ENCODE peak calls at places on chromosomes 16 and 17, in six cellular contexts. X is NCI-H1417; T is activated CD4-positive, alpha-beta T cell treated with anti-CD3 and anti-CD28 coated beads, Interleukin-2, amount 10 ng/mL, durations not matched to agents 7 days and 5 days; A is GM12892; N is DMS153; D is stimulated activated CD8-positive, alpha-beta memory T cell treated with anti-CD3 and anti-CD28 coated beads, Interleukin-2, amount 100 ng/mL, for 1 hour. J is an unnamed sample.

GRCh38 chr17:20775331-20775730 is 195.8 kb downstream of the CDRT15L2 start:
- DNase-seq in D (no peak), N (no peak), T (no peak), A (no peak), X (no peak), J (no peak)

GRCh38 chr16:71628810-71629209 is 2.8 kb downstream of the MARVELD3 start:
- DNase-seq in A (no peak), X (no peak), N (peak), T (no peak), D (no peak), J (no peak)

GRCh38 chr16:58970775-58971174 is 236.7 kb upstream of the GOT2 start:
- DNase-seq in T (no peak), D (no peak), A (no peak), N (no peak), X (no peak), J (no peak)

GRCh38 chr17:47192549-47192948 is 3.5 kb upstream of the CDC27 start:
- DNase-seq in N (peak), T (no peak), D (no peak), X (peak), A (no peak), J (no peak)

GRCh38 chr17:77881545-77881944 is 77.0 kb upstream of the TNRC6C start:
- DNase-seq in X (no peak), A (peak), D (peak), T (peak), N (no peak), J (peak)

GRCh38 chr17:61065263-61065773 is 334.3 kb upstream of the TBX2 start:
- DNase-seq in T (no peak), D (no peak), N (no peak), A (no peak), X (no peak), J (no peak)

GRCh38 chr17:83189673-83190385 is 110.4 kb downstream of the METRNL start:
- DNase-seq in N (no peak), T (peak), X (no peak), A (no peak), D (no peak), J (no peak)

GRCh38 chr17:83080641-83081560 is 1.5 kb downstream of the METRNL start:
- DNase-seq in N (no peak), A (peak), X (peak), D (no peak), T (peak), J (no peak)

GRCh38 chr16:23160082-23160481 is 10.8 kb upstream of the USP31 start:
- DNase-seq in T (no peak), N (no peak), D (no peak), X (no peak), A (no peak), J (no peak)

GRCh38 chr16:56743840-56744239 is 13.9 kb downstream of the NUP93 start:
- DNase-seq in D (no peak), T (no peak), N (no peak), A (no peak), X (no peak), J (no peak)

GRCh38 chr17:43736389-43736788 is 22.2 kb downstream of the SOST start:
- DNase-seq in D (no peak), A (no peak), X (no peak), T (no peak), N (no peak), J (no peak)

GRCh38 chr16:71360378-71360777 is 1.9 kb downstream of the CALB2 start:
- DNase-seq in N (no peak), D (no peak), X (no peak), T (no peak), A (no peak), J (no peak)

GRCh38 chr16:83953796-83954576 is 946 bp downstream of the OSGIN1 start:
- DNase-seq in N (peak), A (no peak), X (peak), D (no peak), T (peak), J (no peak)

GRCh38 chr16:70577256-70577698 is 53.7 kb downstream of the SF3B3 start:
- DNase-seq in N (no peak), A (no peak), X (no peak), D (no peak), T (no peak), J (no peak)

GRCh38 chr17:76567634-76568432 is 17.8 kb downstream of the ST6GALNAC2 start:
- DNase-seq in A (no peak), D (no peak), X (no peak), N (no peak), T (no peak), J (no peak)

GRCh38 chr16:53523971-53524548 is 21.1 kb upstream of the AKTIP start:
- DNase-seq in D (no peak), X (no peak), A (no peak), T (no peak), N (no peak), J (no peak)

GRCh38 chr17:74981979-74982662 is 5.3 kb upstream of the CDR2L start:
- DNase-seq in X (peak), T (peak), D (peak), A (peak), N (peak), J (no peak)

GRCh38 chr16:66295191-66295590 is 71.3 kb upstream of the CDH5 start:
- DNase-seq in A (no peak), T (no peak), X (no peak), N (no peak), D (no peak), J (no peak)

GRCh38 chr16:81885976-81886586 is 107.0 kb downstream of the PLCG2 start:
- DNase-seq in N (no peak), D (no peak), A (peak), X (peak), T (peak), J (no peak)

J was measured in esophagus squamous epithelium.